ENCODE peak calls at places on chromosomes 11 and 22, in nine cellular contexts. N is K562, K is GM23338, A is transverse colon, G is stomach, R is H1, Y is HL-60, V is suprapubic skin, P is HepG2. Q is an unnamed sample.
A peak's percentile ranks its signal among the peaks of the same experiment; 100 is the strongest.

GRCh38 chr22:46974631-46975585 is 212.5 kb downstream of the TBC1D22A start:
- DNase-seq in Y (no peak), K (no peak), V (no peak), R (no peak), G (no peak), N (no peak), P (no peak), A (no peak), Q (no peak)

GRCh38 chr22:43566021-43566420 is 154.2 kb downstream of the MPPED1 start:
- DNase-seq in G (no peak), V (no peak), K (no peak), A (no peak), N (no peak), Y (no peak), P (no peak), R (no peak), Q (peak; percentile 52)

GRCh38 chr22:30922151-30922611 is 46.4 kb downstream of the MORC2 start:
- DNase-seq in Y (no peak), A (peak; percentile 62), G (peak; percentile 55), V (no peak), K (peak; percentile 43), P (no peak), N (no peak), R (no peak), Q (no peak)

GRCh38 chr11:4095509-4096230 is 1.1 kb downstream of the RRM1 start:
- DNase-seq in A (no peak), P (peak; percentile 44), R (no peak), K (no peak), Y (no peak), G (no peak), V (no peak), N (no peak), Q (no peak)

GRCh38 chr22:25564979-25565677 is 653 bp downstream of the GRK3 start:
- DNase-seq in G (no peak), A (peak; percentile 17), P (no peak), Y (no peak), R (peak; percentile 36), V (no peak), N (peak; percentile 31), K (peak; percentile 91), Q (no peak)

GRCh38 chr11:129652828-129653227 is 162.8 kb upstream of the TMEM45B start:
- DNase-seq in N (no peak), G (no peak), V (no peak), K (no peak), Y (no peak), P (no peak), R (no peak), A (no peak), Q (no peak)

GRCh38 chr11:44634401-44635281 is 69.2 kb downstream of the CD82 start:
- DNase-seq in K (peak; percentile 84), R (no peak), P (no peak), G (peak; percentile 35), V (peak; percentile 72), N (peak; percentile 72), A (peak; percentile 51), Y (no peak), Q (no peak)

GRCh38 chr11:6320411-6321207 is at the start of gene CAVIN3:
- DNase-seq in V (peak; percentile 92), K (peak; percentile 82), N (no peak), R (no peak), Y (no peak), P (no peak), G (peak; percentile 70), A (peak; percentile 59), Q (peak; percentile 71)

GRCh38 chr22:47055461-47055860 is 293.0 kb downstream of the TBC1D22A start:
- DNase-seq in K (no peak), R (no peak), V (no peak), G (no peak), P (no peak), A (no peak), Y (no peak), N (no peak), Q (no peak)

GRCh38 chr11:73252577-73253191 is 19.5 kb upstream of the P2RY6 start:
- DNase-seq in R (no peak), K (peak; percentile 54), V (peak; percentile 69), P (no peak), N (peak; percentile 35), G (peak; percentile 13), A (no peak), Y (no peak), Q (peak; percentile 17)

GRCh38 chr22:39474351-39474991 is 17.7 kb downstream of the MGAT3 start:
- DNase-seq in G (no peak), K (peak; percentile 79), P (no peak), R (peak; percentile 47), V (no peak), N (no peak), Y (no peak), A (peak; percentile 70), Q (no peak)

GRCh38 chr11:71388637-71389235 is 59.5 kb downstream of the DHCR7 start:
- DNase-seq in G (no peak), A (no peak), Y (no peak), V (no peak), N (no peak), P (no peak), K (no peak), R (no peak), Q (no peak)

GRCh38 chr11:13965337-13965736 is 2.8 kb downstream of the SPON1 start:
- DNase-seq in P (peak; percentile 13), K (peak; percentile 33), G (peak; percentile 47), A (peak; percentile 80), V (no peak), Y (no peak), N (no peak), R (no peak), Q (no peak)

GRCh38 chr22:50672471-50673230 is at the start of gene SHANK3:
- DNase-seq in K (peak; percentile 42), P (no peak), A (no peak), V (no peak), G (no peak), Y (no peak), N (no peak), R (no peak), Q (no peak)
- TF ChIP-seq POLR2AphosphoS5 in K (no peak), P (no peak), A (peak; percentile 47), V (no peak), G (peak; percentile 78), Y (no peak), N (no peak), R (no peak), Q (no peak)

DNA sequence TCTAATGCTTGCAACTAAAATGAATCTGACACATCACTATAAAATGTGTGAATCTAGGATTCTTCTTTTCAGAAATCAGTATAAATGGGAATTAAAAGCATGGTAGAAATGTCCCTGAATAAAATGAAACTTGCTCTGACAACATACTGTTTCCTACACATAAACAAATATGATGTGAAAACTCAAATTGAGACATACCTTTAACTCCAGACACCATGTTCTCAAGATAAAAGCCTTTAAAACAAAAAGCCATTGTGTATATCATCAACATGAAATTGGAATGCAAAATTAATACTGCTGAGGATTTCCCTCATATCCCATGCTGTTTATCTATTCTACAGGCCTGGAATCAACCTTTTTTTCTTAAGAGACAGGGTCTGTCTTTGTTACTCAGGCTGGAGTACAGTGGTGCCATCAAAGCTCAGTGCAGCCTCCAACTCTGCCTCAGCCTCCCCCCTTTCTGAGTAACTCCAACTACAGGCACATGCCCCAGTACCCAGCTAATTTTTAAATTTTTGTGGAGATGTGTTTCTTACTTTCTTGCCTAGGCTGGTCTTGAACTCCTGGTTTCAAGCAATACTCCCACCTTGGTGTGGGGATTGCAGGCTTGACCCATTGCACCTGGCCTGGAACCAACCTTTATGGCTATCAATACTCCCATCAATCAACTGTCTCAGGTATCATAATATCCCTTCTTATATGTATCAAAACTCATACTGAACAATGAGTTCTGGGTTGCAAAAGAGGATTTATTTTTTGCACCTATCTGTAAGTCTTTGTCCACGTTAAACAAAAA is 6.7 kb downstream of the TAF1D start:
- DNase-seq in V (no peak), N (no peak), G (no peak), R (no peak), Y (no peak), A (no peak), P (no peak), K (no peak), Q (no peak)
- H3K4me3 ChIP-seq in V (no peak overlapping the region), N (no peak overlapping the region), G (no peak overlapping the region), R (peak overlapping the region; percentile 9), Y (no peak overlapping the region), A (no peak overlapping the region), P (no peak overlapping the region), K (no peak overlapping the region), Q (no peak overlapping the region)

GRCh38 chr11:17403977-17404759 is 15.7 kb upstream of the KCNJ11 start:
- DNase-seq in P (no peak), Y (no peak), K (no peak), N (no peak), R (no peak), V (no peak), A (no peak), G (no peak), Q (no peak)

GRCh38 chr11:17406818-17407149 is 18.3 kb upstream of the KCNJ11 start:
- DNase-seq in V (no peak), R (no peak), Y (no peak), N (no peak), A (no peak), K (no peak), G (no peak), P (no peak), Q (no peak)

GRCh38 chr11:17406082-17406817 is 17.8 kb upstream of the KCNJ11 start:
- DNase-seq in R (no peak), A (no peak), K (no peak), N (no peak), Y (no peak), G (peak; percentile 61), P (no peak), V (no peak), Q (no peak)

GRCh38 chr11:17407575-17407974 is 19.1 kb upstream of the KCNJ11 start:
- DNase-seq in N (no peak), V (no peak), K (no peak), G (no peak), R (no peak), Y (no peak), A (no peak), P (no peak), Q (no peak)

DNA sequence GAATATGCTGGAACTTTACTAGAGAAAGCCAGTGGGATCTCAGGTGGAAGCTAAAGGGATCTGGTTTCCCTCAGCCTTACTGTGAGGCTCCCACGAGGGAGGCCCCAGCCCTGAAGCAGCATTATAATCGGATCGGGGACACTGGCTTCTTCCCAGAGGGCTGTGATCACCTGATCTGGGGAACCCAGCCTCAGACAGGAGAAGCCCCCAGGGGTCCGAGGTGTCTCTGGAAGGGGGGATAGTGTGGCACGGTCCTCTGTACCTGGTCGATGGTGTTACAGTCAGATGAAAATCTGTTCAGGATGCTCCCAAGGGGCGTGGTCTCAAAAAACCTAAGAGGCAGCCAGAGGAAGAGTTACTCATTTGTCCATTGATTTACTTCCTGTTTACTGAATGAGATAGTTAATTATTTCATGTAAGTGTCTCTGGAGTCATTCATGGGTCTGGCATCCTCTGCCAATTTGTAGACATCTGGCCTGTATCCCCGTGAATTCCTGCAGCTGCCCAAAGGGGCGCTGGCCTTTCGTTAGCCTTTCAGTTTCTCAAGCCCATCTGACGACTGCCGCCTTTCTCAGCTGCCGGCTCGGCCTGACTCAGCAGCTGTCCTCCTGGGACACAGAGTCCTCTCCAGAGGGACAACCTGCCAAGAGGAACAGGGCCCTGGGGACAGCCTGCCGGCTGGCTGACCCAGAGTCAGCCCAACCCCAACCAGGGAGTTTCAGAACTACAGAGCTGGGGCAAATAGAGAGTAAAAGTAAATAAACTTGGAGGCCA is 17.0 kb upstream of the KCNJ11 start:
- DNase-seq in P (peak; percentile 37), N (no peak), K (peak; percentile 50), R (no peak), G (peak; percentile 91), Y (no peak), A (peak; percentile 68), V (no peak), Q (peak; percentile 82)
- TF ChIP-seq POLR2AphosphoS5 in P (no peak), N (no peak), K (no peak), R (no peak), G (peak; percentile 83), Y (no peak), A (no peak), V (no peak), Q (peak; percentile 25)

GRCh38 chr22:45503816-45504702 is 1.4 kb downstream of the FBLN1 start:
- DNase-seq in R (peak; percentile 53), K (peak; percentile 80), N (no peak), G (no peak), A (no peak), Y (peak; percentile 11), V (no peak), P (no peak), Q (no peak)
- H3K4me3 ChIP-seq in R (peak overlapping the region; percentile 76), K (peak overlapping the region; percentile 86), N (no peak overlapping the region), G (peak overlapping the region; percentile 61), A (peak overlapping the region; percentile 41), Y (no peak overlapping the region), V (peak overlapping the region; percentile 64), P (peak overlapping the region; percentile 82), Q (peak overlapping the region; percentile 70)